ENCODE peak calls at places on chromosomes 11 and 22, in five cellular contexts. G is fibroblast of the aortic adventitia, M is psoas muscle, V is mesenchymal stem cell, Z is Peyer's patch. P is an unnamed sample.
A peak's percentile ranks its signal among the peaks of the same experiment; 100 is the strongest.

GRCh38 chr22:40741116-40741515 is 61.8 kb downstream of the MCHR1 start:
- DNase-seq in G (no peak), M (no peak), V (no peak), Z (no peak), P (no peak)

GRCh38 chr22:46992121-46992731 is 229.8 kb downstream of the TBC1D22A start:
- DNase-seq in G (no peak), M (no peak), V (no peak), Z (peak; percentile 38), P (no peak)

GRCh38 chr22:39943366-39943765 is 16.8 kb upstream of the TMA7B start:
- DNase-seq in G (no peak), M (no peak), V (no peak), Z (no peak), P (no peak)

GRCh38 chr22:22159384-22159783 is 85.2 kb upstream of the VPREB1 start:
- DNase-seq in G (no peak), M (no peak), V (no peak), Z (no peak), P (no peak)

GRCh38 chr11:115623021-115623451 is 118.8 kb upstream of the CADM1 start:
- DNase-seq in G (peak; percentile 32), M (peak; percentile 91), V (peak; percentile 97), Z (peak; percentile 75), P (peak; percentile 78)

GRCh38 chr11:47377571-47378010 is 756 bp downstream of the SPI1 start:
- DNase-seq in G (no peak), M (no peak), V (no peak), Z (no peak), P (no peak)

GRCh38 chr22:32823024-32823730 is 21.7 kb downstream of the TIMP3 start:
- DNase-seq in G (peak; percentile 59), M (no peak), V (peak; percentile 56), Z (peak; percentile 65), P (peak; percentile 73)

GRCh38 chr11:56841210-56841810 is 92.8 kb upstream of the OR9G4 start:
- DNase-seq in G (peak; percentile 78), M (peak; percentile 38), V (peak; percentile 47), Z (peak; percentile 72), P (peak; percentile 77)

GRCh38 chr11:126476256-126476970 is 120.9 kb downstream of the ST3GAL4 start:
- DNase-seq in G (no peak), M (no peak), V (no peak), Z (no peak), P (no peak)

GRCh38 chr11:1090600-1091331 is 16.1 kb downstream of the MUC2 start:
- DNase-seq in G (no peak), M (no peak), V (no peak), Z (no peak), P (no peak)

GRCh38 chr11:73308963-73309960 is 1.2 kb downstream of the ARHGEF17 start:
- DNase-seq in G (peak; percentile 95), M (peak; percentile 91), V (peak; percentile 98), Z (peak; percentile 83), P (peak; percentile 99)

GRCh38 chr22:32917577-32918375 is 116.3 kb downstream of the TIMP3 start:
- DNase-seq in G (no peak), M (peak; percentile 51), V (peak; percentile 10), Z (no peak), P (peak; percentile 63)

GRCh38 chr11:4882543-4882942 is 843 bp downstream of the OR51T1 start:
- DNase-seq in G (no peak), M (no peak), V (no peak), Z (no peak), P (no peak)

GRCh38 chr11:3016861-3017260 is 24.7 kb upstream of the NAP1L4 start:
- DNase-seq in G (no peak), M (no peak), V (no peak), Z (no peak), P (no peak)

GRCh38 chr11:119361056-119361787 is 14.7 kb upstream of the MFRP start:
- DNase-seq in G (peak; percentile 45), M (peak; percentile 92), V (peak; percentile 87), Z (no peak), P (peak; percentile 74)

GRCh38 chr11:107493117-107493516 is 35.5 kb upstream of the CWF19L2 start:
- DNase-seq in G (peak; percentile 49), M (no peak), V (peak; percentile 15), Z (no peak), P (peak; percentile 54)

GRCh38 chr11:84580338-84580737 is 1046.8 kb downstream of the DLG2 start:
- DNase-seq in G (no peak), M (no peak), V (no peak), Z (no peak), P (no peak)

GRCh38 chr11:8102965-8103364 is 22.0 kb downstream of the TUB start:
- DNase-seq in G (no peak), M (peak; percentile 8), V (no peak), Z (no peak), P (no peak)

GRCh38 chr11:30481816-30482215 is 104.3 kb downstream of the MPPED2 start:
- DNase-seq in G (no peak), M (no peak), V (no peak), Z (no peak), P (no peak)
- H3K4me3 ChIP-seq in G (no peak overlapping the region), M (no peak overlapping the region), V (no peak overlapping the region), Z (no peak overlapping the region), P (no peak overlapping the region)

GRCh38 chr22:36702832-36703210 is 731 bp downstream of the CACNG2 start:
- DNase-seq in G (no peak), M (no peak), V (no peak), Z (no peak), P (no peak)
- H3K4me3 ChIP-seq in G (no peak overlapping the region), M (no peak overlapping the region), V (no peak overlapping the region), Z (no peak overlapping the region), P (no peak overlapping the region)

DNA sequence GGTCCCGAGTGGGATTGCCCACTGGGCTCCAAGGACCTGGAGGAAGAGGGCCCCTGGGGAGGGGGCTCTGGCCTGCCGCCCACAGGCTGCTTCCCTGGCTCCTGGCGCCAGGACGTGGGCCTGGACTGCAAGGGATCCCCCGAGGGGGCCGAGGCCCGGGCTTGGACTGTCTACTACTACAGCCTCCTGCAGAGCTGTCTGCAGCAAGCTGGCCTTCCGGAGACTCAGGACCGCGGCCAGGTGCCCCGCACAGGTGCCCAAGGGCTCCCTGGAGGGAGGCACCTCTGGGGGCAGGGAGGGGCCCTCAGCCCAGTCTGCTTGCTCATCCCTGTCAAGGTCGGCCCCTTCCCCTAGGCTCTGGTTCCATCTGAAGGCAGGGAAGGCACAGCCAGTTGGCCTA is 1.9 kb downstream of the CARNS1 start:
- DNase-seq in G (no peak), M (no peak), V (no peak), Z (no peak), P (no peak)
- H3K4me3 ChIP-seq in G (no peak overlapping the region), M (no peak overlapping the region), V (no peak overlapping the region), Z (no peak overlapping the region), P (no peak overlapping the region)

DNA sequence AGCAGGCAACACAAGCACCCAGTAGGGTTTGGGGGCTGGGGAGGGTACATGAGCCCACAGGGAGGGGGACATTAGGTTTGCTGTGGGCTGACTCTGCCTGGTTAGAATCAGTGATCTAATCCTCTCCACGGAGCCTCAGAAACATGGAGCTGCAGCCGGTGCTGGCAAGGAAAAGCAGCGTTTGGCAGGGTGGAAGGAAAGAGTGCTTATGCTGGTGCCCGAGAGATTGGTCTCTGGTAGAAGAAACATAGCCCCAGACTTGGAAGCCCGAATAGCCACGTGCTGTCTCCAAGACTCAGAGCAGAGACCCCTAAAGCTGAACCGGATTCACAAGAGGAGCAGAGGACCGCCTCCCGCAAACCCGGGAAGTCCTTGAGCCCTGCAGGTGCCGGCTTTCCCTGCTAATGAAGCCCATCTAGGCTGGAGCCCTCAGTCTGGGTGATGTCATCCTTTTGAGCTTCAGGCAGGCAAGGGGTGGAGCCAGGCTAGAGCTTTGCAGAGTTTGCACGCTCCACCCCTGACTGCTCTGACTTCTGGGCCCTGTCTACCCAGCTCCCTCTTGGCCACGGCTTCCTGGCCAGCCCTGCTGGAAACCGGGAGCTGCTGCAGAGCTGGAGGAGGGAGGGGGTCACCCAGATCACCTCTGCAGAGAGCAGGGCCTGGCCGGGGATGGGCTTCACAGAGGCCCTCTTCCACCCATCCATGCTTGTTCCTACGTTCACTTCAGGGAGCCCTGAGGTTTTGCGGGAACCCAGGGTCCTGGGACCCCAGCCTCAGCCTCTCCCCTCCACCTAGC is 35.0 kb upstream of the JAM3 start:
- DNase-seq in G (peak; percentile 87), M (peak; percentile 82), V (peak; percentile 91), Z (peak; percentile 76), P (peak; percentile 89)
- H3K4me3 ChIP-seq in G (peak overlapping the region; percentile 50), M (peak overlapping the region; percentile 53), V (no peak overlapping the region), Z (no peak overlapping the region), P (no peak overlapping the region)

GRCh38 chr11:112451250-112451649 is 190.6 kb upstream of the PLET1 start:
- DNase-seq in G (no peak), M (no peak), V (no peak), Z (no peak), P (no peak)

GRCh38 chr11:112453601-112454577 is 193.2 kb upstream of the PLET1 start:
- DNase-seq in G (peak; percentile 32), M (peak; percentile 61), V (peak; percentile 24), Z (peak; percentile 67), P (peak; percentile 47)

DNA sequence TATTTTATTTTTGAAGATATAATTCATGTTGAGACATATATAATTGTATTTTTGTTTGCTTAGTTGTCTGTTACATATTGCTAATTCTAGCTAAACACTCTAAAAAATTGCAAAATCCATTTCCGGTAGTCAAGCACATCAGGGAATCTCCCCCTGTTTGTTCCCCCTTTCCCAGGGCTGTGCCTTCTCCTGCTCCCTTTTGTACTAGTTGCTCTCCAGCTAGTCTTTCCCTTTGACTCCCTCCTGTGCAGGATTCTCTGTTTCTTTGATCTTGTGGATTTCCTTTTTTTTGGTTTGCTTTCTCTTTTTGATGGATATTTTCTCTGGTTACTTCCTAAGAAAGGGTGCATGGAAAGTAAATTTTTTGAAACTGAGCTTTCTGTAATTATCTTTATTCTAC is 188.1 kb upstream of the PLET1 start:
- DNase-seq in G (no peak), M (no peak), V (no peak), Z (no peak), P (no peak)
- H3K4me3 ChIP-seq in G (no peak overlapping the region), M (no peak overlapping the region), V (no peak overlapping the region), Z (no peak overlapping the region), P (no peak overlapping the region)

DNA sequence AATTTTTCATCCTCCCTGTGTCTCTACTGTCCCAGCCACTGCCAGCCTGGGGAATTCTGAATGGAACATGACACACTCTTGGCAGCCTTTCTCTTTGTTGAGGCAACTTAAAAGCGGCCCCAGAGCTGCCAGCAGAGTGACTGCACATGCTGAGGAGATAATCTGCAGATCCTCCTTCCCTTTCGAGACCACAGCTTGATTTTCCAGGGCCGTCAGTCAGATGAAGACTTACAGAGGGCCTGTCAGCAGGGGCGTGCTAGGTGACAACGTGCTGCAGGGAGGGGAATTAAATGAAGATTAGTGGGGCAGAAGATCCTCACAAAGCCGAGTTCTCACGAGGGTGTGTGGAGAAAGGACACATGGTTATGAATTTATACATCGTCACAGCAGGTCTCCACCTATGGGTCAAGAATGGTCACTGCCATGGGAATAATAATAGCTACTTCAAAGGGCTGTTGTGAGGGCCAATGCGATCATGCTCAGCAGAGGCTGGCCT is 193.5 kb upstream of the PITPNB start:
- DNase-seq in G (peak; percentile 78), M (peak; percentile 80), V (peak; percentile 62), Z (no peak), P (peak; percentile 65)
- H3K4me3 ChIP-seq in G (no peak overlapping the region), M (peak overlapping the region; percentile 27), V (no peak overlapping the region), Z (no peak overlapping the region), P (no peak overlapping the region)

DNA sequence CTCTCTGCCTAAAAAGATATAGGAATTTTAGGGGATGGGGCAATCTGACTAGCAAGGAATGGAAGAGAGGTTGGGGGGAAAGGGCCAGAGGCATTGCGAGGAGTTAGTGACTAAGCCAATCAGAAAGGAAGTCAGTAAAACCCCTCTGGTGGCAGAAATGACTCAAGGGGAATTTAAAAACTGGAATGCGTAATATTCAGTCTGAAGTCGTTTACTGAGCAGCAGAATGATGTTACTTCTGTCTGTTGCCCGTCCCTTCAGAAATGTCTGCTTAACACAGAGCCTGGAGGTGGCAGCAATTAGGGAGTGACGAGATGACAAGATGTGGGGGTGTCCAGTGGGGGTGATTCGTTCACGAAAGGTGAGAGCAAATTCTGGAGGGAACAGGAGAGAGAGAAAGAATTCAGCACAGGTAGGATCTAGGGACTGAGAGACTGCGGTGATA is 107.7 kb upstream of the CLMP start:
- DNase-seq in G (peak; percentile 46), M (no peak), V (peak; percentile 73), Z (no peak), P (peak; percentile 55)
- H3K4me3 ChIP-seq in G (no peak overlapping the region), M (no peak overlapping the region), V (no peak overlapping the region), Z (no peak overlapping the region), P (no peak overlapping the region)